ENCODE peak calls at places on chromosomes 5 and 9, in nine cellular contexts. O, Z, R, K, V, D, A, I and F are unnamed samples.

GRCh38 chr5:136036991-136037705 is 8.4 kb downstream of the TGFBI start:
- DNase-seq in Z (peak; percentile 85), O (peak; percentile 58), K (peak; percentile 48), D (no peak), R (no peak), A (no peak), V (peak; percentile 58), I (no peak), F (no peak)

GRCh38 chr9:21605489-21605931 is 123.4 kb upstream of the IFNE start:
- DNase-seq in A (no peak), R (no peak), K (no peak), D (no peak), Z (no peak), I (no peak), V (peak; percentile 68), O (no peak), F (no peak)

GRCh38 chr9:92501671-92502393 is 19.5 kb upstream of the ASPN start:
- DNase-seq in I (no peak), R (peak; percentile 46), A (no peak), D (peak; percentile 63), K (peak; percentile 26), V (peak; percentile 45), O (no peak), Z (peak; percentile 88), F (peak; percentile 34)

GRCh38 chr9:115136379-115136778 is 18.4 kb upstream of the TNC start:
- DNase-seq in O (no peak), A (no peak), D (no peak), V (no peak), K (no peak), Z (no peak), R (no peak), I (no peak), F (no peak)

GRCh38 chr5:79771387-79771786 is 81.8 kb downstream of the CMYA5 start:
- DNase-seq in I (no peak), A (no peak), D (no peak), K (no peak), V (no peak), R (no peak), O (no peak), Z (no peak), F (no peak)

GRCh38 chr5:5217371-5217770 is 77.2 kb downstream of the ADAMTS16 start:
- DNase-seq in Z (no peak), K (no peak), I (no peak), O (no peak), D (no peak), A (no peak), R (no peak), V (no peak), F (no peak)

GRCh38 chr9:3900673-3901318 is 375.0 kb upstream of the RFX3 start:
- DNase-seq in R (no peak), D (no peak), I (no peak), K (no peak), A (no peak), Z (no peak), V (no peak), O (no peak), F (no peak)

GRCh38 chr5:132364319-132364718 is 5.2 kb upstream of the SLC22A5 start:
- DNase-seq in I (no peak), O (no peak), R (no peak), D (no peak), Z (no peak), V (no peak), A (no peak), K (no peak), F (no peak)

GRCh38 chr5:89374144-89374784 is 491.3 kb upstream of the MEF2C start:
- DNase-seq in R (no peak), D (no peak), I (no peak), O (no peak), A (no peak), K (peak; percentile 74), Z (no peak), V (no peak), F (no peak)

GRCh38 chr5:139635606-139636206 is 12.4 kb upstream of the CXXC5 start:
- DNase-seq in R (peak; percentile 70), D (peak; percentile 87), O (peak; percentile 90), I (no peak), Z (peak; percentile 92), V (peak; percentile 64), K (peak; percentile 87), A (peak; percentile 93), F (peak; percentile 83)

GRCh38 chr9:109101810-109102209 is 17.9 kb downstream of the TMEM245 start:
- DNase-seq in R (no peak), D (no peak), A (no peak), V (peak; percentile 93), I (no peak), Z (no peak), O (no peak), K (no peak), F (no peak)

GRCh38 chr5:57174850-57175525 is 1.1 kb downstream of the GPBP1 start:
- DNase-seq in O (no peak), A (no peak), I (no peak), R (no peak), D (no peak), K (no peak), V (peak; percentile 41), Z (no peak), F (no peak)

GRCh38 chr9:2466703-2467102 is 154.9 kb upstream of the VLDLR start:
- DNase-seq in A (no peak), V (no peak), K (peak; percentile 12), R (no peak), I (no peak), Z (no peak), D (no peak), O (no peak), F (no peak)

GRCh38 chr5:140317859-140318258 is 15.0 kb upstream of the PFDN1 start:
- DNase-seq in O (no peak), D (no peak), K (no peak), A (no peak), Z (no peak), I (no peak), R (no peak), V (no peak), F (no peak)

GRCh38 chr5:4089087-4089486 is 493.5 kb downstream of the IRX1 start:
- DNase-seq in D (no peak), V (no peak), K (no peak), O (no peak), A (peak; percentile 53), Z (no peak), I (no peak), R (no peak), F (no peak)

DNA sequence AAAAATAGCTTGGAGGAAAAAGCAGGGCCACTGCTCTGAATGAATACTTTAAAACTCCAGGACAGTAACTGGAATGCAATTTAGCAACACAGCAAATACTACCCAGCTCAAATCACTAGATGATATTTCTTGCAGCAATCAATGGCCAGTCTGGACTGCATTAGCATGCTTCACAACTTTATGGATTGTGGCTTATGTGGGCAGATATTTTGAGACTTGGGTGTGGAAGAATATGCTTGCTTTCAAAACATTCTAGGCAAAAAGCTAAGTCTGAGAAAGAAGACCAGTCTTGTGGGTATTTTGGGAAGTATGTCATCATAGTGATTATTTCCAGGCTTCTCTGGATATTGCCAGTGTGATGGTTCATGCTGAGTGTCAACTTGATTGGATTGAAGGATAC is 3.2 kb downstream of the RANBP3L start:
- DNase-seq in R (no peak), D (no peak), A (no peak), K (no peak), V (no peak), Z (no peak), O (no peak), I (no peak), F (no peak)
- H3K4me1 ChIP-seq in R (no peaks in the 10 kb centered on the region), D (peaks cover 7% of the 10 kb centered on the region), A (peaks cover 54% of the 10 kb centered on the region), K (peaks cover 19% of the 10 kb centered on the region), V (no peaks in the 10 kb centered on the region), Z (peaks cover 42% of the 10 kb centered on the region), O (peaks cover 23% of the 10 kb centered on the region), I (no peaks in the 10 kb centered on the region), F (peaks cover 28% of the 10 kb centered on the region)

GRCh38 chr5:78509884-78510769 is 138.4 kb downstream of the LHFPL2 start:
- DNase-seq in D (peak; percentile 84), R (no peak), I (peak; percentile 67), Z (peak; percentile 88), K (peak; percentile 80), V (peak; percentile 60), O (peak; percentile 83), A (no peak), F (peak; percentile 85)
- H3K4me3 ChIP-seq in D (peak overlapping the region; percentile 53), R (no peak overlapping the region), I (peak overlapping the region; percentile 52), Z (peak overlapping the region; percentile 44), K (peak overlapping the region; percentile 54), V (peak overlapping the region; percentile 2), O (peak overlapping the region; percentile 44), A (peak overlapping the region; percentile 56), F (peak overlapping the region; percentile 51)

DNA sequence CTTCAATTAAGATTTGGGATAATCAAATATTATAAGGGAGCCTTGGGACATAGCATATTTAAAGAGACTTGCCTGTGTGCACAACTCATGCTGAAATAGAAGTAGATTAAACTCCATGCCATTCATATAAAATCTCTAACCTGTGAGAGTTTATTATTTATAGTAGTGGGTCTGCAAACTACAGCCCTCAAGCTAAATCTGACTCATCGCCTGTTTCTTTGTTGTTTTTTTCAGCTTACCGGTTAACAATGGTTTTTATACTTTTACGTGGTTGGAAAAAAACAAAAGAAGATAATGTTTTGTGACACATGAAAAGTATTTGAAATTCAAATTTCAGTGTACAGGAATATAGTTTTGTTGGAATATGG is 61.9 kb upstream of the GHR start:
- DNase-seq in O (no peak), R (no peak), V (peak; percentile 4), I (no peak), D (peak; percentile 8), A (no peak), K (no peak), Z (no peak), F (no peak)
- TF ChIP-seq POLR2AphosphoS5 in O (no peak), R (no peak), V (no peak), I (no peak), D (no peak), A (no peak), K (no peak), Z (no peak), F (no peak)

GRCh38 chr5:160166973-160167622 is 47.8 kb upstream of the PWWP2A start:
- DNase-seq in V (no peak), R (no peak), D (peak; percentile 53), I (no peak), O (no peak), K (no peak), Z (no peak), A (no peak), F (no peak)

GRCh38 chr5:160167623-160168165 is 48.4 kb upstream of the PWWP2A start:
- DNase-seq in R (peak; percentile 61), K (no peak), V (no peak), O (no peak), I (no peak), D (no peak), A (no peak), Z (no peak), F (no peak)

GRCh38 chr5:160166069-160166972 is 47.1 kb upstream of the PWWP2A start:
- DNase-seq in V (no peak), K (no peak), D (peak; percentile 94), Z (no peak), I (no peak), A (no peak), R (no peak), O (no peak), F (no peak)

GRCh38 chr5:160171656-160172055 is 52.4 kb upstream of the PWWP2A start:
- DNase-seq in Z (no peak), R (no peak), D (no peak), I (no peak), O (no peak), V (no peak), A (no peak), K (no peak), F (no peak)

DNA sequence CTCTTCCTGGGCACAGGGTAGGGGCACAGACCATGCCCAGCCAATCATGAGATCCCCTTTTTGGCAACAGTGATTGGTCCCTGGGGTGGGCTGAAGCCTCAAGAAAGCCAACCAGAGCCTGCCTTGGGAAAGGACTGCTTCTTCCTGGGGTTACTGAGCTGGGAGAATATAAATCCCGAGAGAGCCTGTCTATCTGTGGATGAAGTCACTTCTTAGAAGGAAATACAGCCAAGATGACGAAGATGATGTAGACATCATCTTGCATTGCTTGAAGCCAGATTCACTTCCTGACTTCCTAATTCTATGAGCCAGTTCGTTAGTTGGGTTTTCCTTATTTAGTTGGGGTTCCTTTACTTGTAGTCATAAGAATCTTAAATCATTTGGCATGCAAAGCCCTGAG is 50.1 kb upstream of the PWWP2A start:
- DNase-seq in R (no peak), A (no peak), O (no peak), Z (no peak), D (no peak), V (peak; percentile 83), K (no peak), I (no peak), F (no peak)
- H3K4me1 ChIP-seq in R (peaks cover 38% of the 10 kb centered on the region), A (peaks cover 23% of the 10 kb centered on the region), O (peaks cover 43% of the 10 kb centered on the region), Z (peaks cover 16% of the 10 kb centered on the region), D (peaks cover 21% of the 10 kb centered on the region), V (peaks cover 39% of the 10 kb centered on the region), K (peaks cover 19% of the 10 kb centered on the region), I (peaks cover 3% of the 10 kb centered on the region), F (peaks cover 18% of the 10 kb centered on the region)